ENCODE peak calls at places on chromosomes 12 and 14, in five cellular contexts. One of them, this sample, is unnamed.

GRCh38 chr12:4859478-4860210 is 50.1 kb upstream of the KCNA1 start:
- DNase-seq in RWPE2: no peak
- DNase-seq in Panc1: no peak
- DNase-seq in B cell: no peak
- DNase-seq in GM23338: no peak
- DNase-seq in this sample: no peak

GRCh38 chr14:59116984-59117415 is 71.5 kb upstream of the DAAM1 start:
- DNase-seq in RWPE2: no peak
- DNase-seq in Panc1: no peak
- DNase-seq in B cell: no peak
- DNase-seq in GM23338: no peak
- DNase-seq in this sample: no peak

GRCh38 chr14:49897414-49897813 is 4.5 kb downstream of the ARF6 start:
- DNase-seq in RWPE2: no peak
- DNase-seq in Panc1: no peak
- DNase-seq in B cell: no peak
- DNase-seq in GM23338: no peak
- DNase-seq in this sample: no peak

GRCh38 chr12:131872154-131873046 is 22.0 kb upstream of the ULK1 start:
- DNase-seq in RWPE2: peak; percentile 89
- DNase-seq in Panc1: no peak
- DNase-seq in B cell: no peak
- DNase-seq in GM23338: no peak
- DNase-seq in this sample: no peak

GRCh38 chr12:47993491-47993890 is 10.8 kb downstream of the COL2A1 start:
- DNase-seq in RWPE2: no peak
- DNase-seq in Panc1: no peak
- DNase-seq in B cell: no peak
- DNase-seq in GM23338: no peak
- DNase-seq in this sample: no peak

GRCh38 chr14:89466460-89466859 is 49.4 kb upstream of the FOXN3 start:
- DNase-seq in RWPE2: no peak
- DNase-seq in Panc1: no peak
- DNase-seq in B cell: peak; percentile 38
- DNase-seq in GM23338: no peak
- DNase-seq in this sample: no peak

GRCh38 chr12:47921907-47922306 is 17.1 kb upstream of the VDR start:
- DNase-seq in RWPE2: no peak
- DNase-seq in Panc1: no peak
- DNase-seq in B cell: no peak
- DNase-seq in GM23338: no peak
- DNase-seq in this sample: no peak

GRCh38 chr14:68282479-68283377 is 463.1 kb downstream of the RAD51B start:
- DNase-seq in RWPE2: no peak
- DNase-seq in Panc1: no peak
- DNase-seq in B cell: peak; percentile 69
- DNase-seq in GM23338: no peak
- DNase-seq in this sample: no peak

GRCh38 chr14:89025581-89026236 is 201.3 kb downstream of the TTC8 start:
- DNase-seq in RWPE2: no peak
- DNase-seq in Panc1: no peak
- DNase-seq in B cell: no peak
- DNase-seq in GM23338: no peak
- DNase-seq in this sample: no peak

GRCh38 chr14:46250113-46250703 is 401.4 kb downstream of the RPL10L start:
- DNase-seq in RWPE2: no peak
- DNase-seq in Panc1: no peak
- DNase-seq in B cell: no peak
- DNase-seq in GM23338: peak; percentile 58
- DNase-seq in this sample: no peak

GRCh38 chr14:44612002-44612401 is 104.9 kb upstream of the FSCB start:
- DNase-seq in RWPE2: no peak
- DNase-seq in Panc1: no peak
- DNase-seq in B cell: no peak
- DNase-seq in GM23338: no peak
- DNase-seq in this sample: no peak

GRCh38 chr14:88535149-88535548 is 19.7 kb downstream of the PTPN21 start:
- DNase-seq in RWPE2: no peak
- DNase-seq in Panc1: no peak
- DNase-seq in B cell: no peak
- DNase-seq in GM23338: peak; percentile 57
- DNase-seq in this sample: no peak

GRCh38 chr12:17278946-17279345 is 673.0 kb upstream of the LMO3 start:
- DNase-seq in RWPE2: no peak
- DNase-seq in Panc1: no peak
- DNase-seq in B cell: no peak
- DNase-seq in GM23338: peak; percentile 26
- DNase-seq in this sample: no peak

GRCh38 chr14:32468955-32469354 is 139.9 kb downstream of the AKAP6 start:
- DNase-seq in RWPE2: no peak
- DNase-seq in Panc1: no peak
- DNase-seq in B cell: no peak
- DNase-seq in GM23338: no peak
- DNase-seq in this sample: no peak

GRCh38 chr14:100577986-100578431 is 9.2 kb downstream of the BEGAIN start:
- DNase-seq in RWPE2: peak; percentile 51
- DNase-seq in Panc1: no peak
- DNase-seq in B cell: no peak
- DNase-seq in GM23338: no peak
- DNase-seq in this sample: no peak

GRCh38 chr12:107091381-107091780 is 2.0 kb downstream of the CRY1 start:
- DNase-seq in RWPE2: no peak
- DNase-seq in Panc1: no peak
- DNase-seq in B cell: no peak
- DNase-seq in GM23338: no peak
- DNase-seq in this sample: no peak

GRCh38 chr12:94025730-94026129 is 122.6 kb upstream of the PLXNC1 start:
- DNase-seq in RWPE2: no peak
- DNase-seq in Panc1: no peak
- DNase-seq in B cell: no peak
- DNase-seq in GM23338: no peak
- DNase-seq in this sample: no peak

GRCh38 chr12:71896171-71896570 is 42.5 kb upstream of the TPH2 start:
- DNase-seq in RWPE2: no peak
- DNase-seq in Panc1: no peak
- DNase-seq in B cell: no peak
- DNase-seq in GM23338: no peak
- DNase-seq in this sample: no peak

GRCh38 chr12:77685112-77685511 is 145.6 kb upstream of the NAV3 start:
- DNase-seq in RWPE2: no peak
- DNase-seq in Panc1: peak; percentile 50
- DNase-seq in B cell: no peak
- DNase-seq in GM23338: peak; percentile 82
- DNase-seq in this sample: no peak

GRCh38 chr12:85755760-85756159 is 80.4 kb downstream of the RASSF9 start:
- DNase-seq in RWPE2: no peak
- DNase-seq in Panc1: no peak
- DNase-seq in B cell: no peak
- DNase-seq in GM23338: no peak
- DNase-seq in this sample: no peak

GRCh38 chr12:45685680-45686079 is 43.8 kb upstream of the ARID2 start:
- DNase-seq in RWPE2: no peak
- DNase-seq in Panc1: no peak
- DNase-seq in B cell: no peak
- DNase-seq in GM23338: no peak
- DNase-seq in this sample: no peak

GRCh38 chr14:89377544-89377943 is 39.5 kb downstream of the FOXN3 start:
- DNase-seq in RWPE2: no peak
- DNase-seq in Panc1: no peak
- DNase-seq in B cell: no peak
- DNase-seq in GM23338: no peak
- DNase-seq in this sample: peak; percentile 7

GRCh38 chr12:117192057-117192456 is 1.8 kb upstream of the FBXO21 start:
- DNase-seq in RWPE2: no peak
- DNase-seq in Panc1: no peak
- DNase-seq in B cell: no peak
- DNase-seq in GM23338: peak; percentile 52
- DNase-seq in this sample: no peak

GRCh38 chr12:103350116-103350515 is 145.7 kb downstream of the C12orf42 start:
- DNase-seq in RWPE2: no peak
- DNase-seq in Panc1: no peak
- DNase-seq in B cell: no peak
- DNase-seq in GM23338: no peak
- DNase-seq in this sample: no peak

GRCh38 chr12:103353913-103354312 is 141.9 kb downstream of the C12orf42 start:
- DNase-seq in RWPE2: no peak
- DNase-seq in Panc1: no peak
- DNase-seq in B cell: no peak
- DNase-seq in GM23338: no peak
- DNase-seq in this sample: no peak

GRCh38 chr12:103348935-103349334 is 146.8 kb downstream of the C12orf42 start:
- DNase-seq in RWPE2: no peak
- DNase-seq in Panc1: no peak
- DNase-seq in B cell: no peak
- DNase-seq in GM23338: no peak
- DNase-seq in this sample: no peak

DNA sequence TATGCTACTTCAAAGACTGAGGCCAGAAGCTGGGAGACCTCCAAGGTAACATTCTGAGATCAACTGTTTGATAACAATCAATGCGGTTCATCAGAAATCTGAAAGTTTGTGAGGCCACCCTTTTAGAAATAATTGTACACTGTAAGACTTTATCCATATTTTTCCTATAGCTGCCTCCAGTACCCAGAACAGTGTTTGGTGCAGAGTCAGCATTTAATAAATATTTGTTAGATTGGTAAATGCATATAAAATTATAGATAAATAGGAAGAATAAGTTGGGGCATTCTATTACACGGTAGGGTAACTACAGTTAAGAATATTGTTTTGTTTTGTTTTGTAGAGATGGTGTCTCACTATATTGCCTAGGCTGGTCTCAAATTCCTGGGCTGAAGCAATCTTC is 141.4 kb downstream of the C12orf42 start:
- DNase-seq in RWPE2: no peak
- DNase-seq in Panc1: no peak
- DNase-seq in B cell: no peak
- DNase-seq in GM23338: no peak
- DNase-seq in this sample: no peak
- TF ChIP-seq CTCF in RWPE2: no peak
- TF ChIP-seq CTCF in Panc1: no peak
- TF ChIP-seq CTCF in B cell: no peak
- TF ChIP-seq CTCF in GM23338: no peak
- TF ChIP-seq CTCF in this sample: no peak

GRCh38 chr12:92185052-92185451 is 39.4 kb upstream of the BTG1 start:
- DNase-seq in RWPE2: no peak
- DNase-seq in Panc1: no peak
- DNase-seq in B cell: peak; percentile 26
- DNase-seq in GM23338: no peak
- DNase-seq in this sample: no peak
- TF ChIP-seq CTCF in RWPE2: no peak
- TF ChIP-seq CTCF in Panc1: no peak
- TF ChIP-seq CTCF in B cell: no peak
- TF ChIP-seq CTCF in GM23338: no peak
- TF ChIP-seq CTCF in this sample: no peak

GRCh38 chr14:95041477-95042020 is 115.8 kb downstream of the DICER1 start:
- DNase-seq in RWPE2: peak; percentile 23
- DNase-seq in Panc1: no peak
- DNase-seq in B cell: no peak
- DNase-seq in GM23338: no peak
- DNase-seq in this sample: no peak
- TF ChIP-seq CTCF in RWPE2: no peak
- TF ChIP-seq CTCF in Panc1: no peak
- TF ChIP-seq CTCF in B cell: no peak
- TF ChIP-seq CTCF in GM23338: no peak
- TF ChIP-seq CTCF in this sample: no peak

GRCh38 chr12:121238604-121239334 is 28.8 kb downstream of the P2RX4 start:
- DNase-seq in RWPE2: no peak
- DNase-seq in Panc1: no peak
- DNase-seq in B cell: no peak
- DNase-seq in GM23338: peak; percentile 45
- DNase-seq in this sample: no peak
- TF ChIP-seq CTCF in RWPE2: no peak
- TF ChIP-seq CTCF in Panc1: no peak
- TF ChIP-seq CTCF in B cell: no peak
- TF ChIP-seq CTCF in GM23338: peak; percentile 30
- TF ChIP-seq CTCF in this sample: no peak